ENCODE peak calls at places on chromosomes 3 and 15, in seven cellular contexts. P, Q, B, X, H, D and C are unnamed samples.
A peak's percentile ranks its signal among the peaks of the same experiment; 100 is the strongest.

GRCh38 chr15:90201150-90201943 is at the start of gene SEMA4B:
- DNase-seq in Q (peak; percentile 17), P (peak; percentile 43), B (peak; percentile 58), H (peak; percentile 65), D (no peak), X (peak; percentile 69), C (no peak)

GRCh38 chr3:31522152-31522551 is 10.6 kb upstream of the STT3B start:
- DNase-seq in D (no peak), H (no peak), B (no peak), P (peak; percentile 72), Q (no peak), X (no peak), C (no peak)

GRCh38 chr3:123110953-123111615 is 44.3 kb downstream of the PDIA5 start:
- DNase-seq in Q (no peak), B (no peak), D (no peak), X (no peak), H (no peak), P (peak; percentile 24), C (no peak)

GRCh38 chr15:29092376-29093064 is 177.1 kb downstream of the NSMCE3 start:
- DNase-seq in B (no peak), Q (no peak), X (no peak), H (no peak), D (no peak), P (no peak), C (no peak)

GRCh38 chr3:196047391-196048030 is 34.4 kb downstream of the TFRC start:
- DNase-seq in Q (no peak), P (no peak), D (no peak), X (no peak), H (no peak), B (no peak), C (no peak)

GRCh38 chr3:114205541-114205940 is 26.7 kb upstream of the DRD3 start:
- DNase-seq in Q (no peak), D (no peak), B (no peak), P (no peak), H (no peak), X (no peak), C (no peak)

GRCh38 chr15:34358367-34358766 is 8.6 kb downstream of the LPCAT4 start:
- DNase-seq in P (no peak), B (peak; percentile 44), Q (no peak), X (no peak), D (no peak), H (no peak), C (no peak)

GRCh38 chr15:58362262-58362922 is 69.4 kb upstream of the LIPC start:
- DNase-seq in Q (no peak), D (no peak), P (no peak), B (no peak), X (no peak), H (no peak), C (no peak)

GRCh38 chr3:10950476-10951294 is 41.9 kb upstream of the SLC6A1 start:
- DNase-seq in D (no peak), B (peak; percentile 67), H (no peak), Q (peak; percentile 56), P (peak; percentile 28), X (no peak), C (no peak)

GRCh38 chr3:191301982-191302381 is 27.2 kb upstream of the CCDC50 start:
- DNase-seq in H (no peak), P (no peak), B (no peak), X (no peak), Q (no peak), D (no peak), C (no peak)

GRCh38 chr15:75167588-75168076 is 34.0 kb upstream of the C15orf39 start:
- DNase-seq in H (no peak), Q (peak; percentile 89), D (no peak), B (peak; percentile 32), P (no peak), X (no peak), C (peak; percentile 65)

GRCh38 chr15:80404057-80404718 is at the start of gene ARNT2:
- DNase-seq in Q (no peak), D (no peak), B (no peak), P (no peak), H (no peak), X (peak; percentile 46), C (no peak)

GRCh38 chr3:27425896-27426565 is 56.8 kb upstream of the NEK10 start:
- DNase-seq in D (no peak), B (no peak), Q (no peak), X (no peak), H (no peak), P (no peak), C (no peak)

GRCh38 chr3:142117052-142117451 is 32.3 kb downstream of the TFDP2 start:
- DNase-seq in X (no peak), D (peak; percentile 63), B (peak; percentile 82), Q (no peak), H (no peak), P (peak; percentile 76), C (no peak)

GRCh38 chr3:174945951-174946350 is 86.8 kb downstream of the NAALADL2 start:
- DNase-seq in B (no peak), H (no peak), Q (no peak), X (no peak), D (no peak), P (no peak), C (no peak)

GRCh38 chr15:26729030-26729429 is 43.8 kb downstream of the GABRB3 start:
- DNase-seq in B (no peak), P (no peak), D (no peak), Q (no peak), H (no peak), X (no peak), C (no peak)

GRCh38 chr3:124780356-124780755 is 50.1 kb downstream of the UMPS start:
- DNase-seq in X (peak; percentile 61), P (no peak), H (no peak), Q (peak; percentile 72), D (peak; percentile 95), B (no peak), C (peak; percentile 68)

GRCh38 chr3:46953265-46954010 is 23.1 kb downstream of the CCDC12 start:
- DNase-seq in Q (no peak), P (peak; percentile 89), H (no peak), B (no peak), X (no peak), D (no peak), C (no peak)

GRCh38 chr3:143090486-143090885 is 29.1 kb upstream of the CHST2 start:
- DNase-seq in B (no peak), H (no peak), Q (no peak), P (no peak), D (no peak), X (no peak), C (peak; percentile 8)

GRCh38 chr3:33722186-33722585 is 4.1 kb upstream of the CLASP2 start:
- DNase-seq in D (no peak), B (no peak), H (no peak), P (no peak), Q (peak; percentile 9), X (no peak), C (no peak)

GRCh38 chr3:156818890-156819289 is 7.3 kb upstream of the LEKR1 start:
- DNase-seq in Q (peak; percentile 68), D (no peak), H (no peak), X (no peak), P (no peak), B (peak; percentile 71), C (no peak)

GRCh38 chr15:52678468-52679231 is 538 bp downstream of the ATOSA start:
- DNase-seq in Q (peak; percentile 66), H (peak; percentile 62), P (no peak), B (peak; percentile 41), D (no peak), X (peak; percentile 56), C (peak; percentile 27)
- H3K4me3 ChIP-seq in Q (peak overlapping the region; percentile 83), H (peak overlapping the region; percentile 87), P (peak overlapping the region; percentile 83), B (peak overlapping the region; percentile 80), D (peak overlapping the region; percentile 81), X (peak overlapping the region; percentile 98), C (peak overlapping the region; percentile 84)

GRCh38 chr3:48014358-48014757 is 1.9 kb downstream of the MAP4 start:
- DNase-seq in P (no peak), H (no peak), B (no peak), D (no peak), Q (no peak), X (no peak), C (no peak)

GRCh38 chr3:48012659-48013058 is 3.6 kb downstream of the MAP4 start:
- DNase-seq in D (no peak), X (no peak), P (no peak), H (no peak), Q (no peak), B (no peak), C (no peak)

GRCh38 chr3:48013288-48013980 is 2.8 kb downstream of the MAP4 start:
- DNase-seq in B (peak; percentile 74), H (no peak), P (no peak), D (peak; percentile 44), X (peak; percentile 39), Q (peak; percentile 84), C (peak; percentile 41)

GRCh38 chr3:48016336-48016973 is at the start of gene MAP4:
- DNase-seq in B (no peak), D (no peak), H (no peak), P (peak; percentile 43), X (no peak), Q (peak; percentile 32), C (no peak)

DNA sequence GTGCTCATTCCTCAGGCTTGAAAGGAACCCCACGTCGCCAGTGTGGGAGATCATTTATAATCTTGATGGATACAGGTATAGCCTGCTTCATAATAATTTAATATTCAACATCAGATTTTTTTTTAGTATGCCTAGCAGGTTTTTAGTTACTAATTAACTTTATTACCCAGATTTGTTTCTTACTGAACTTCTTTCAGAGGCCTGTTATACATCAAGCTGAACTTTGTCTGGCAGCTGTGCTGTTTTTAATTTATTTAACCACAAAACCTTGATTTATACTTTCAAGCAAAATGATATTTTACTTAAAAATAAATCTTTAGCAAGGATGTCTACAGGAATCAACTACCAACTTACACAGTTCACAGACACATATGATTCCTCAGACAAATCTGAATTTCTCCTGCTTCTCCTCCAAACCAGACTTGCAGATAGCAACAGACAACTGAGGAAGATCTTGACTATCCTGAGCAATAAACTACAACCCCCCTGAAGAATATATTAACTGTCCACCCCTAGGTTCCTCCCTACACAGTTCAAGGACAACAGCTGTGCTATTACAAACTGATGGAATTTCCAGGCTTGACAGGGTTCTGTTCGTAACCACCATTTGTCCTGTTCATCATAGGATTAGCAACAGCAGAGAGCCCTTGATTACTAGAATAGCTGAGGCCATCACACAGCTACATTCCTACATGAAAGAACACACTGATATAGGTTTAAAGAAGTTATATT is 599 bp downstream of the MAP4 start:
- DNase-seq in X (no peak), H (no peak), D (no peak), P (no peak), Q (no peak), B (no peak), C (no peak)
- H3K4me3 ChIP-seq in X (no peak overlapping the region), H (no peak overlapping the region), D (no peak overlapping the region), P (no peak overlapping the region), Q (no peak overlapping the region), B (no peak overlapping the region), C (no peak overlapping the region)

DNA sequence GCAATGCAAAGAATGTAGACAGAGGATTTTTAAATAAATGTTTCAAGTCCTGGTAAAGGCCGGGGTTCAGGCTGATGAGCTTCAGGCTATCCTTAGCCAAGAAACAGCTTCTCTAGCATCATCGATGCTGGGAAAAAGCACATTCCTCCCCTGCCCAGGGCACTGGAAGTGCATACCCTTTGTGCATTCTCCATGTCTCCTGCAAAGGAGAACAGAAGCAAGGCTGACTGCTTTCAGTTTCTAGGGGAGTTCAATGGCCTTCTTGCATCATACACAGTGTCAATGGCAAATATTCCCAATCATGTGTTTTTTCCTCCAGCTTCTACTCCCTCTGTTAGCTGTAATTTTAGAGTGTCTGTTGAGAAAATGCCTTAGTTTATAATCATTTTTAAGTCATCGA is 59.9 kb downstream of the GPR176 start:
- DNase-seq in Q (no peak), X (no peak), B (no peak), D (no peak), P (no peak), H (no peak), C (peak; percentile 35)
- H3K4me3 ChIP-seq in Q (no peak overlapping the region), X (no peak overlapping the region), B (no peak overlapping the region), D (no peak overlapping the region), P (no peak overlapping the region), H (no peak overlapping the region), C (no peak overlapping the region)

GRCh38 chr3:197508924-197509775 is 46.6 kb downstream of the BDH1 start:
- DNase-seq in H (no peak), D (no peak), P (no peak), Q (no peak), B (no peak), X (no peak), C (no peak)
- H3K4me3 ChIP-seq in H (peak overlapping the region; percentile 23), D (peak overlapping the region; percentile 34), P (no peak overlapping the region), Q (peak overlapping the region; percentile 50), B (peak overlapping the region; percentile 67), X (no peak overlapping the region), C (peak overlapping the region; percentile 51)